ENCODE peak calls at places on chromosomes 12 and 14, in five cellular contexts. A is HFF-Myc, H is adrenal gland, X is tibial artery, D is cardiac muscle cell. V is an unnamed sample.

GRCh38 chr12:23722655-23723054 is 226.8 kb downstream of the SOX5 start:
- DNase-seq in A (no peak), H (no peak), X (no peak), D (no peak), V (no peak)

GRCh38 chr12:112294793-112295192 is 87.4 kb downstream of the HECTD4 start:
- DNase-seq in A (no peak), H (peak; percentile 18), X (no peak), D (peak; percentile 37), V (peak; percentile 13)

GRCh38 chr12:34625116-34625515 is 602.8 kb downstream of the ALG10 start:
- DNase-seq in A (no peak), H (no peak), X (no peak), D (no peak), V (peak; percentile 37)

GRCh38 chr14:81423504-81423903 is 23.4 kb upstream of the STON2 start:
- DNase-seq in A (no peak), H (peak; percentile 29), X (peak; percentile 85), D (peak; percentile 19), V (no peak)

GRCh38 chr14:73662439-73663056 is 17.8 kb downstream of the DNAL1 start:
- DNase-seq in A (peak; percentile 95), H (peak; percentile 63), X (peak; percentile 77), D (peak; percentile 89), V (peak; percentile 93)

GRCh38 chr12:109920266-109920780 is 20.2 kb downstream of the TCHP start:
- DNase-seq in A (no peak), H (no peak), X (no peak), D (no peak), V (no peak)

GRCh38 chr14:68968051-68968450 is 11.1 kb downstream of the ACTN1 start:
- DNase-seq in A (no peak), H (no peak), X (no peak), D (no peak), V (no peak)

GRCh38 chr14:92729632-92730358 is 18.6 kb downstream of the LGMN start:
- DNase-seq in A (peak; percentile 46), H (no peak), X (no peak), D (peak; percentile 93), V (peak; percentile 80)

GRCh38 chr14:80323266-80323665 is 112.0 kb upstream of the DIO2 start:
- DNase-seq in A (no peak), H (no peak), X (no peak), D (no peak), V (no peak)

GRCh38 chr14:51116682-51117081 is 21.8 kb upstream of the TRIM9 start:
- DNase-seq in A (no peak), H (no peak), X (no peak), D (no peak), V (no peak)

GRCh38 chr12:27970391-27970980 is 2.0 kb downstream of the PTHLH start:
- DNase-seq in A (no peak), H (peak; percentile 8), X (no peak), D (peak; percentile 67), V (no peak)

GRCh38 chr12:52156757-52157565 is 34.9 kb downstream of the KRT80 start:
- DNase-seq in A (peak; percentile 29), H (peak; percentile 78), X (peak; percentile 84), D (peak; percentile 66), V (peak; percentile 85)

GRCh38 chr12:111448831-111449790 is 43.4 kb downstream of the SH2B3 start:
- DNase-seq in A (no peak), H (peak; percentile 2), X (peak; percentile 34), D (no peak), V (no peak)

GRCh38 chr14:37697489-37698121 is 102.2 kb downstream of the TTC6 start:
- DNase-seq in A (peak; percentile 10), H (no peak), X (no peak), D (peak; percentile 49), V (peak; percentile 14)

GRCh38 chr12:106039242-106039641 is 99.5 kb downstream of the NUAK1 start:
- DNase-seq in A (no peak), H (no peak), X (no peak), D (no peak), V (no peak)

GRCh38 chr12:51974646-51975045 is 23.1 kb downstream of the ACVR1B start:
- DNase-seq in A (no peak), H (no peak), X (no peak), D (no peak), V (no peak)

GRCh38 chr12:57755454-57756372 is 810 bp downstream of the MARCHF9 start:
- DNase-seq in A (no peak), H (peak; percentile 39), X (no peak), D (no peak), V (no peak)

GRCh38 chr12:51020448-51021182 is 5.6 kb downstream of the SLC11A2 start:
- DNase-seq in A (no peak), H (no peak), X (no peak), D (no peak), V (no peak)

GRCh38 chr14:100900837-100901390 is 2.6 kb downstream of the RTL1 start:
- DNase-seq in A (no peak), H (peak; percentile 88), X (peak; percentile 25), D (peak; percentile 27), V (peak; percentile 35)

GRCh38 chr14:100903672-100904185 is at the start of gene RTL1:
- DNase-seq in A (no peak), H (no peak), X (peak; percentile 47), D (no peak), V (no peak)

GRCh38 chr14:100901391-100902183 is 1.9 kb downstream of the RTL1 start:
- DNase-seq in A (no peak), H (no peak), X (peak; percentile 56), D (no peak), V (no peak)

GRCh38 chr14:100902792-100903191 is 730 bp downstream of the RTL1 start:
- DNase-seq in A (no peak), H (no peak), X (peak; percentile 20), D (no peak), V (no peak)

DNA sequence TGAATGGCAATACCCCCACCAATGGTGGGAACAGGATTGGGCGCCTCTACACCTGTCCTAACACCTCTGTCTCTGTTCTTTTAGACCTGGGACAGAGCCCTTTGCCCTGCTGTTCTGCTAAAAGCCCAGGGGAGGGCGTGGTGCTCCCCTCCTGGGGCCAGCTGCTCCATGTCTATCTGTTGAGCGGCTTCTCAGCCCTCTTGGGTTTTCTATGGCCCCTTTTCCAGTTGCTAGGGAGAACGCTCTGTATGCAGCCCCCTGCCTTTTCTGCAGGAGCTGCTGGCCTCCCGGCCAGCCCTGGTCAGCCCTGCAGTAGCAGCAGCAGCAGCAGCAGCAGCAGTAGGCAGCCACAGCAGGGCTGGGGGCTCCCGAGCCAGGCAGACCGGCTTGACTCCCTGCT is 1.2 kb downstream of the RTL1 start:
- DNase-seq in A (no peak), H (no peak), X (peak; percentile 20), D (no peak), V (peak; percentile 23)
- TF ChIP-seq CTCF in A (peak; percentile 10), H (no peak), X (no peak), D (peak; percentile 21), V (peak; percentile 20)

GRCh38 chr12:54169036-54169435 is 19.7 kb downstream of the SMUG1 start:
- DNase-seq in A (no peak), H (no peak), X (no peak), D (no peak), V (no peak)
- TF ChIP-seq CTCF in A (peak; percentile 27), H (no peak), X (no peak), D (no peak), V (no peak)

GRCh38 chr12:125092872-125093680 is 27.8 kb downstream of the AACS start:
- DNase-seq in A (peak; percentile 14), H (peak; percentile 40), X (no peak), D (peak; percentile 41), V (no peak)
- TF ChIP-seq CTCF in A (no peak), H (no peak), X (no peak), D (no peak), V (no peak)

DNA sequence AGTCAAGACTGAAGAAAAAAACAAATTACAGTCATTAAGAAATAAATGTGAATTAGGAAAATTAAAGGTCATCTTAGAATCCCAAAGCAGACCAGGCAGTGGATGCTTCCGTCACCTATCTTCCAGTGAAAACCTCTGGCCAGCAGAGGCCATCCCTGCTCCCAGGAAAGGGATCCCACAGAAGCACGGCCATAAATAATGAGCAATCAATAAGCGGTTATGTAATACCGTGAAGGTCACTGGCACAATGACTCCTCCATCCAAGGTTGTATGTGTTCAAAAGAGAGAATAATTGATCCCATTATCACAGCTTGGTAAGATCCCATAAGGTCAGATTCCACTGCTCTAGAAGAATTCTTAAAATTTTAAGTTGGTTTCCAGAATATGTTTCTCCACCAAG is 85.7 kb downstream of the PPP2R5E start:
- DNase-seq in A (no peak), H (peak; percentile 69), X (no peak), D (no peak), V (no peak)
- TF ChIP-seq CTCF in A (no peak), H (no peak), X (no peak), D (no peak), V (no peak)

GRCh38 chr14:104106471-104106991 is 21.0 kb downstream of the ASPG start:
- DNase-seq in A (no peak), H (no peak), X (peak; percentile 60), D (no peak), V (no peak)

GRCh38 chr14:104104006-104104901 is 18.8 kb downstream of the ASPG start:
- DNase-seq in A (no peak), H (no peak), X (peak; percentile 57), D (no peak), V (no peak)

GRCh38 chr14:104107101-104107581 is 21.6 kb downstream of the ASPG start:
- DNase-seq in A (no peak), H (no peak), X (peak; percentile 31), D (no peak), V (no peak)

GRCh38 chr14:104105071-104105821 is 19.7 kb downstream of the ASPG start:
- DNase-seq in A (no peak), H (no peak), X (peak; percentile 59), D (no peak), V (no peak)

GRCh38 chr14:104105822-104106470 is 20.4 kb downstream of the ASPG start:
- DNase-seq in A (no peak), H (no peak), X (peak; percentile 51), D (no peak), V (no peak)
- TF ChIP-seq CTCF in A (no peak), H (no peak), X (no peak), D (no peak), V (no peak)

DNA sequence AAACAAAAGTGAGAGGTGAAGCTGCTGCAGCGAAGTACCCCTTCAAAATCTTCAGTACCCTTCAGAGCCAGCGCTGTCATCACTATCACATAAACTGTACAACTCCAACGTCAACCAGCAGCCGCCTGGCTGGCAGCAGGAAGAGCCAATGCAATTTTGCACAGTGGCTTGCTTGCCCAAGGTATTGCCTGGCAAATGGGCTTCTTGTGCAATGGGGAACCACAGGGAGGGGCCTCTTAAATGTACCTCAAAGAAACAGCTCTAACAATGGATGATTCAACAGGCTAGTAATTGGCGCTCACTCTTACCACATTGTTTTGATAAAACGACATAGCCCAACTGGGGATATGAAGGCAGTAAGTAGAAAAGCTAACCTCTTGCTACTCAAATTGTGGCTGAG is 125.5 kb upstream of the HIF1A start:
- DNase-seq in A (no peak), H (peak; percentile 57), X (peak; percentile 85), D (peak; percentile 97), V (peak; percentile 98)
- TF ChIP-seq CTCF in A (no peak), H (no peak), X (no peak), D (no peak), V (no peak)